ENCODE peak calls at places on chromosomes 1 and 21, in eight cellular contexts. M, G, I, P, A, E, X and R are unnamed samples.

GRCh38 chr1:193457676-193458075 is 271.3 kb upstream of the B3GALT2 start:
- DNase-seq in M (no peak), G (no peak), I (no peak), P (peak; percentile 27), A (no peak), E (no peak), X (no peak), R (no peak)

GRCh38 chr1:43984855-43985254 is 5.8 kb downstream of the B4GALT2 start:
- DNase-seq in M (no peak), G (no peak), I (no peak), P (no peak), A (no peak), E (no peak), X (no peak), R (no peak)

GRCh38 chr1:11934295-11935039 is at the start of gene PLOD1:
- DNase-seq in M (peak; percentile 91), G (peak; percentile 93), I (peak; percentile 69), P (peak; percentile 84), A (peak; percentile 92), E (peak; percentile 79), X (peak; percentile 78), R (peak; percentile 93)

GRCh38 chr1:200180821-200181220 is 153.3 kb downstream of the NR5A2 start:
- DNase-seq in M (no peak), G (peak; percentile 55), I (peak; percentile 40), P (peak; percentile 59), A (no peak), E (no peak), X (no peak), R (no peak)

GRCh38 chr1:53681647-53682368 is 57.2 kb downstream of the GLIS1 start:
- DNase-seq in M (no peak), G (no peak), I (peak; percentile 50), P (peak; percentile 24), A (peak; percentile 72), E (peak; percentile 41), X (peak; percentile 43), R (peak; percentile 25)

GRCh38 chr1:112399456-112399855 is 3.4 kb downstream of the CTTNBP2NL start:
- DNase-seq in M (no peak), G (no peak), I (no peak), P (peak; percentile 20), A (no peak), E (no peak), X (no peak), R (no peak)

GRCh38 chr1:77031101-77031662 is 163.9 kb downstream of the ST6GALNAC5 start:
- DNase-seq in M (no peak), G (no peak), I (peak; percentile 26), P (peak; percentile 73), A (no peak), E (no peak), X (no peak), R (no peak)

GRCh38 chr1:186482661-186483255 is 21.8 kb upstream of the PDC start:
- DNase-seq in M (peak; percentile 57), G (peak; percentile 28), I (peak; percentile 41), P (peak; percentile 75), A (peak; percentile 25), E (peak; percentile 47), X (peak; percentile 33), R (peak; percentile 52)

GRCh38 chr1:46800742-46801141 is 1.9 kb downstream of the CYP4B1 start:
- DNase-seq in M (no peak), G (no peak), I (no peak), P (no peak), A (no peak), E (no peak), X (no peak), R (no peak)

GRCh38 chr1:111465754-111466153 is 8.0 kb upstream of the C1orf162 start:
- DNase-seq in M (no peak), G (no peak), I (no peak), P (no peak), A (no peak), E (no peak), X (no peak), R (no peak)

GRCh38 chr1:110170726-110171125 is 20.4 kb downstream of the SLC6A17 start:
- DNase-seq in M (no peak), G (no peak), I (no peak), P (no peak), A (no peak), E (no peak), X (no peak), R (no peak)

GRCh38 chr21:44800103-44800502 is 1.5 kb downstream of the UBE2G2 start:
- DNase-seq in M (peak; percentile 28), G (no peak), I (no peak), P (peak; percentile 59), A (no peak), E (peak; percentile 63), X (no peak), R (no peak)

GRCh38 chr1:906532-907420 is 16.9 kb upstream of the SAMD11 start:
- DNase-seq in M (peak; percentile 27), G (peak; percentile 17), I (no peak), P (peak; percentile 64), A (peak; percentile 75), E (no peak), X (peak; percentile 4), R (peak; percentile 81)

GRCh38 chr1:202144510-202145324 is at the start of gene ARL8A:
- DNase-seq in M (peak; percentile 66), G (peak; percentile 77), I (peak; percentile 68), P (peak; percentile 10), A (peak; percentile 80), E (no peak), X (peak; percentile 66), R (peak; percentile 95)

GRCh38 chr1:21876267-21876666 is 60.8 kb downstream of the HSPG2 start:
- DNase-seq in M (no peak), G (no peak), I (no peak), P (no peak), A (no peak), E (no peak), X (no peak), R (no peak)

GRCh38 chr1:113981962-113982931 is 3.0 kb downstream of the OLFML3 start:
- DNase-seq in M (no peak), G (no peak), I (no peak), P (peak; percentile 82), A (peak; percentile 53), E (peak; percentile 71), X (no peak), R (peak; percentile 10)

GRCh38 chr1:52641307-52641706 is 8.3 kb downstream of the SHISAL2A start:
- DNase-seq in M (no peak), G (no peak), I (no peak), P (no peak), A (no peak), E (no peak), X (no peak), R (no peak)

GRCh38 chr1:156054500-156055342 is at the start of gene LAMTOR2:
- DNase-seq in M (peak; percentile 95), G (peak; percentile 98), I (peak; percentile 98), P (peak; percentile 94), A (peak; percentile 98), E (peak; percentile 97), X (peak; percentile 98), R (peak; percentile 96)
- TF ChIP-seq POLR2A in M (peak; percentile 82), G (no peak), I (peak; percentile 83), P (peak; percentile 49), A (peak; percentile 69), E (peak; percentile 89), X (peak; percentile 69), R (no peak)

GRCh38 chr1:7953850-7954609 is 7.5 kb upstream of the PARK7 start:
- DNase-seq in M (peak; percentile 94), G (peak; percentile 94), I (peak; percentile 76), P (peak; percentile 51), A (peak; percentile 96), E (peak; percentile 82), X (peak; percentile 85), R (peak; percentile 98)
- TF ChIP-seq POLR2A in M (peak; percentile 87), G (no peak), I (peak; percentile 46), P (no peak), A (peak; percentile 77), E (peak; percentile 68), X (peak; percentile 58), R (peak; percentile 92)

GRCh38 chr1:226390681-226391080 is 17.2 kb downstream of the PARP1 start:
- DNase-seq in M (no peak), G (no peak), I (no peak), P (no peak), A (no peak), E (no peak), X (no peak), R (no peak)

GRCh38 chr1:226397955-226398636 is 9.8 kb downstream of the PARP1 start:
- DNase-seq in M (no peak), G (no peak), I (no peak), P (no peak), A (no peak), E (no peak), X (no peak), R (no peak)

GRCh38 chr1:226397011-226397926 is 10.6 kb downstream of the PARP1 start:
- DNase-seq in M (no peak), G (no peak), I (no peak), P (no peak), A (no peak), E (no peak), X (no peak), R (no peak)

GRCh38 chr1:226395753-226396152 is 12.1 kb downstream of the PARP1 start:
- DNase-seq in M (no peak), G (no peak), I (no peak), P (no peak), A (no peak), E (no peak), X (no peak), R (no peak)

DNA sequence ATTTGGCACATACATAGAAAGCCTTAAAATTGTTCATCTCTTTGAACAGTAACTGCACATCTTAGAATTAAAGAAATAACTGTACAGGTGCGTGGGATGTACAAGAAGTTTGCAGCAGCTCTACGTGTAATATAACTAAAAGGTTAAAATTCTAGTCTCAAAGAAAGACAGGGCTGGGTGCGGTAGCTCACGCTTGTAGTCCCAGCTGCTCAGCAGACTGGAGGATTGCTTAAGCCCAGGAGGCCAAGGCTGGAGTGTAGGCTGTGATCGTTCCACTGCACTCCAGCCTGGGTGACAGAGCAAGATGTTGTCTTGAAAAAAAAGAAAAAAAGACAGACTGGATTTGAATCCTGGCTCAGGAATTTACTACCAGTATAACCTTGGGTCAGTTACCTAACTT is 13.4 kb downstream of the PARP1 start:
- DNase-seq in M (no peak), G (no peak), I (no peak), P (no peak), A (no peak), E (no peak), X (no peak), R (no peak)
- TF ChIP-seq POLR2A in M (no peak), G (no peak), I (no peak), P (no peak), A (no peak), E (no peak), X (no peak), R (no peak)

GRCh38 chr1:37944091-37944763 is 2.6 kb downstream of the INPP5B start:
- DNase-seq in M (no peak), G (no peak), I (no peak), P (peak; percentile 59), A (no peak), E (no peak), X (no peak), R (no peak)

GRCh38 chr1:37944816-37945215 is 2.0 kb downstream of the INPP5B start:
- DNase-seq in M (no peak), G (no peak), I (no peak), P (no peak), A (no peak), E (no peak), X (no peak), R (no peak)

GRCh38 chr1:37947364-37947763 is 511 bp upstream of the INPP5B start:
- DNase-seq in M (peak; percentile 10), G (no peak), I (no peak), P (no peak), A (peak; percentile 67), E (no peak), X (no peak), R (no peak)

GRCh38 chr1:37946703-37947360 is at the start of gene INPP5B:
- DNase-seq in M (peak; percentile 88), G (peak; percentile 89), I (peak; percentile 95), P (peak; percentile 87), A (peak; percentile 92), E (peak; percentile 83), X (peak; percentile 35), R (peak; percentile 91)

GRCh38 chr1:37945743-37946702 is 830 bp downstream of the INPP5B start:
- DNase-seq in M (peak; percentile 79), G (peak; percentile 56), I (peak; percentile 43), P (peak; percentile 95), A (peak; percentile 47), E (peak; percentile 55), X (peak; percentile 5), R (peak; percentile 62)
- TF ChIP-seq POLR2A in M (no peak), G (no peak), I (no peak), P (peak; percentile 51), A (no peak), E (no peak), X (no peak), R (no peak)